ENCODE peak calls at places on chromosomes 6 and 20, in ten cellular contexts. G is MCF 10A; V is HCT116; R is CD4-positive, alpha-beta T cell; C is left ventricle myocardium inferior; U is AG09309; J is body of pancreas; K is endothelial cell; F is CD8-positive, alpha-beta T cell; A is glutamatergic neuron. E is an unnamed sample.

GRCh38 chr6:62286470-62286843 is 432 bp upstream of the KHDRBS2 start:
- DNase-seq in G (no peak), V (no peak), R (no peak), C (no peak), U (no peak), J (peak; percentile 13), K (no peak), F (no peak), A (no peak), E (no peak)

GRCh38 chr6:85127696-85128225 is 322.1 kb upstream of the NT5E start:
- DNase-seq in G (no peak), V (no peak), R (no peak), C (no peak), U (no peak), J (no peak), K (no peak), F (no peak), A (no peak), E (no peak)

GRCh38 chr20:41058007-41058673 is 29.5 kb downstream of the TOP1 start:
- DNase-seq in G (peak; percentile 68), V (peak; percentile 8), R (no peak), C (no peak), U (peak; percentile 51), J (no peak), K (no peak), F (no peak), A (no peak), E (no peak)

GRCh38 chr6:21227486-21227885 is 366.1 kb upstream of the SOX4 start:
- DNase-seq in G (peak; percentile 30), V (no peak), R (no peak), C (no peak), U (no peak), J (no peak), K (no peak), F (no peak), A (no peak), E (no peak)

GRCh38 chr6:11198663-11199603 is 33.5 kb downstream of the NEDD9 start:
- DNase-seq in G (no peak), V (no peak), R (no peak), C (no peak), U (no peak), J (no peak), K (no peak), F (peak; percentile 55), A (no peak), E (no peak)

GRCh38 chr6:154917941-154918340 is 77.2 kb upstream of the TIAM2 start:
- DNase-seq in G (no peak), V (no peak), R (no peak), C (no peak), U (no peak), J (no peak), K (no peak), F (no peak), A (no peak), E (no peak)

GRCh38 chr6:36436466-36436865 is 6.2 kb downstream of the PXT1 start:
- DNase-seq in G (no peak), V (no peak), R (no peak), C (no peak), U (peak; percentile 57), J (no peak), K (no peak), F (no peak), A (no peak), E (no peak)

GRCh38 chr6:87481936-87482335 is 9.2 kb downstream of the SLC35A1 start:
- DNase-seq in G (no peak), V (no peak), R (no peak), C (no peak), U (no peak), J (no peak), K (no peak), F (no peak), A (no peak), E (no peak)

DNA sequence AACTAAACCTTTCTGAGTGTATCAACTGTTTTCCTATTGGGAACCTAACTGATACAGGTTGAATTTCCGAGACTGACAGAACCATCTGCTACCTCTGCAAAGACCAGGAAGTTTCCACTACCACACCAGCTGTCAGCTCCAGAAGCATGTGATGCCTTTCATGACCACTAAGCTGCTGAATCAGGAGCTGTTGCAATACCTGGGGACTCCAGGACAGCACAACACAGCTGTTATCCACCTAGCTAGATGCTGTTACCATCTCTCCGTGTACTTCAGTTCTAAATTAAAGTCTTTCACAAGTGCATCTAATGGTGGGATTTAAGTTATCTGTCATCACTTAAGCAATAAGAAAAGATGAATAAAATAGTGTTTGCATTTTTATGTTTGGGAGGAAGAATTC is 158.2 kb upstream of the IMPG1 start:
- DNase-seq in G (peak; percentile 43), V (peak; percentile 29), R (no peak), C (no peak), U (no peak), J (peak; percentile 28), K (no peak), F (no peak), A (peak; percentile 32), E (no peak)
- TF ChIP-seq CTCF in G (no peak), V (no peak), R (no peak), C (no peak), U (no peak), J (no peak), K (no peak), F (no peak), A (peak; percentile 55), E (no peak)

DNA sequence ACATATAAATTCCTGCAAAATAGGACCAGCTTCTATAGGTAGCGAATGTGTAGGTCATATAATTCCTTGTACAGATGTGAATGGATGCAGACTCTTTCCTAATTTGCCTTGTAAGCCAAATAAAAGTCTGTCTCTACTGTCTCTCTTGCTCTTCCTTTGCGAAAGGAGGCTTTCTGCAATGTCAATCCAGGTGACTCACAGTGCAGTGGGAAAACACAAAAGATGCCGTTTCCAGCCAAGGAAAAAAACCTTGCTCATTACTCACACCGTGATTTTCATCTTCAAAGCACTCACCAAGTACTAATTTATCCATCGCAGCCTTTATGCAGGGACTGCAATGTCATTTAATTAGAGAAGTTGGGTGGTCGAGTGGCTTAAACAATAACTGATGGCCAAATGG is 23.8 kb downstream of the SAYSD1 start:
- DNase-seq in G (peak; percentile 28), V (no peak), R (no peak), C (no peak), U (no peak), J (no peak), K (no peak), F (no peak), A (no peak), E (no peak)
- TF ChIP-seq CTCF in G (no peak), V (no peak), R (no peak), C (no peak), U (no peak), J (no peak), K (no peak), F (no peak), A (no peak), E (no peak)

GRCh38 chr20:14189794-14190402 is 147.5 kb downstream of the FLRT3 start:
- DNase-seq in G (peak; percentile 61), V (peak; percentile 31), R (no peak), C (no peak), U (peak; percentile 8), J (no peak), K (no peak), F (no peak), A (no peak), E (no peak)

GRCh38 chr20:14193885-14194284 is 143.5 kb downstream of the FLRT3 start:
- DNase-seq in G (peak; percentile 17), V (no peak), R (no peak), C (no peak), U (no peak), J (no peak), K (no peak), F (no peak), A (no peak), E (no peak)

GRCh38 chr20:14193443-14193842 is 144.0 kb downstream of the FLRT3 start:
- DNase-seq in G (no peak), V (no peak), R (no peak), C (no peak), U (no peak), J (no peak), K (no peak), F (no peak), A (no peak), E (no peak)

GRCh38 chr20:14197097-14197496 is 140.3 kb downstream of the FLRT3 start:
- DNase-seq in G (no peak), V (no peak), R (no peak), C (no peak), U (peak; percentile 1), J (no peak), K (no peak), F (no peak), A (no peak), E (no peak)

DNA sequence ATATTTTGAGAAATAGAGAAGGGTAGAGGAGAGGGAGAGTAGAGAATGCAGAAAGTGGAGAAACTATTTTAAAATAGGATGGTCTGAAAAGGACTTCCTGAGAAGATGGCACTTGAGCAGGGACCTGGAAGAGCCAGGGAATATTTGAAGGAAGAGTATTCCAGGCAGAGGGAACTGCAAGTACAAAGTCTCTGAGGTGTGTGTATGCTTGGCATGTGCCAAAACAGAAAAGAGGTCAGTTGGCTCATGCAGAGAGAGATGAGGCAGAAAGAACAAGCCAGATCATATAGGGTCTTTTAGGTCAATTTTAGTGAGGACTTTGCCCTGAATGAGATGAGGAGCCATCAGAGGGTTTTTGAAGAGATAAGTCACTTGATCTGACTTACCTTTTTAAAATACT is 145.9 kb downstream of the FLRT3 start:
- DNase-seq in G (no peak), V (no peak), R (no peak), C (no peak), U (no peak), J (no peak), K (no peak), F (no peak), A (no peak), E (no peak)
- TF ChIP-seq CTCF in G (no peak), V (no peak), R (no peak), C (no peak), U (no peak), J (no peak), K (no peak), F (no peak), A (no peak), E (no peak)

GRCh38 chr6:44481765-44482164 is 94.3 kb downstream of the CDC5L start:
- DNase-seq in G (no peak), V (no peak), R (no peak), C (no peak), U (no peak), J (no peak), K (no peak), F (no peak), A (no peak), E (no peak)

GRCh38 chr6:44480097-44480539 is 92.6 kb downstream of the CDC5L start:
- DNase-seq in G (no peak), V (no peak), R (no peak), C (no peak), U (no peak), J (no peak), K (no peak), F (no peak), A (no peak), E (no peak)

GRCh38 chr6:44478591-44479254 is 91.2 kb downstream of the CDC5L start:
- DNase-seq in G (no peak), V (no peak), R (no peak), C (no peak), U (no peak), J (no peak), K (no peak), F (no peak), A (no peak), E (no peak)

GRCh38 chr6:44478158-44478557 is 90.7 kb downstream of the CDC5L start:
- DNase-seq in G (no peak), V (no peak), R (no peak), C (no peak), U (no peak), J (no peak), K (no peak), F (no peak), A (no peak), E (no peak)

DNA sequence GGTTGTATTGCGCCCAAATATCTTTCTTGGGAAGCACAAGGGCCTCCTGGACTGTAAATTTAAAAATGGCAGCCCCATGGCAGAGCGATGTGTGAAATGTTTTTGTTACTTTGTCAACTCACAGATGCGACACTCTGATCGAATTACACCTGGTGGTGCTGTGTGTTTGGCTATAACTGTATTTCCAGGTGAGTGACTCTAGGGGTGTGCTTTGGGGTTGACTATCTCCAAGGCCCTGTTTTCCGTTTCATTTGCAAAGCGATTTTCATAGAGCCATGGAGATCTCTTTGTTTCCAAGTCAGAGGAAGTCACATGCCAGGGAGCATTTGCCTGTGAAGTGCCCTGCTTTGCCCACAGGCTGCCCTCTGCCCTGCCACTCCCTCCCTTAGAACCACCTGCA is 93.5 kb downstream of the CDC5L start:
- DNase-seq in G (no peak), V (no peak), R (no peak), C (no peak), U (no peak), J (no peak), K (no peak), F (no peak), A (no peak), E (no peak)
- TF ChIP-seq CTCF in G (no peak), V (no peak), R (no peak), C (no peak), U (no peak), J (no peak), K (no peak), F (no peak), A (no peak), E (no peak)